ENCODE peak calls at places on chromosomes 16 and 17, in seven cellular contexts. B is NCI-H1105, O is amniotic epithelial cell, P is T47D, S is NCI-H1092, T is trophoblast cell, X is anterior cingulate cortex. C is an unnamed sample.
A peak's percentile ranks its signal among the peaks of the same experiment; 100 is the strongest.

GRCh38 chr17:32914181-32914580 is 13.8 kb upstream of the TMEM98 start:
- DNase-seq in T (no peak), O (no peak), B (no peak), S (no peak), X (no peak), P (no peak), C (no peak)

GRCh38 chr17:73357981-73358380 is 46.2 kb upstream of the CDC42EP4 start:
- DNase-seq in P (no peak), T (no peak), X (no peak), B (no peak), O (no peak), S (no peak), C (no peak)

GRCh38 chr16:70740919-70741778 is 55.3 kb upstream of the MTSS2 start:
- DNase-seq in S (no peak), B (no peak), X (no peak), P (no peak), T (no peak), O (peak; percentile 92), C (no peak)

GRCh38 chr17:15354256-15354655 is 12.9 kb upstream of the TEKT3 start:
- DNase-seq in B (no peak), X (no peak), P (no peak), T (no peak), O (no peak), S (no peak), C (no peak)

GRCh38 chr16:65283238-65283651 is 161.4 kb upstream of the CDH11 start:
- DNase-seq in S (no peak), X (no peak), P (no peak), T (no peak), B (no peak), O (no peak), C (no peak)

GRCh38 chr16:81612351-81613170 is 166.5 kb upstream of the PLCG2 start:
- DNase-seq in O (no peak), S (no peak), B (no peak), X (peak; percentile 56), T (no peak), P (no peak), C (no peak)

GRCh38 chr16:80992676-80993292 is 13.9 kb downstream of the CMC2 start:
- DNase-seq in P (no peak), T (peak; percentile 69), B (no peak), X (no peak), S (no peak), O (no peak), C (no peak)

GRCh38 chr17:5560361-5560988 is 23.8 kb downstream of the NLRP1 start:
- DNase-seq in O (no peak), B (no peak), S (no peak), X (no peak), T (no peak), P (no peak), C (no peak)

C was measured in A549.